ENCODE peak calls at places on chromosomes 13 and 19, in ten cellular contexts. M is uterus; U is cardiac muscle cell; E is pancreas; P is PC-3; G is tibial nerve; A is HepG2; N is esophagus squamous epithelium; Z is OCI-LY7; J is CD8-positive, alpha-beta T cell. O is an unnamed sample. For H3K36me3, the result is how much of the 10 kb centered on the place peaks cover.

GRCh38 chr19:33290082-33290815 is 12.1 kb downstream of the CEBPA start:
- DNase-seq in N (no peak), G (no peak), U (no peak), J (no peak), P (peak), A (no peak), M (no peak), E (no peak), Z (no peak), O (peak)

GRCh38 chr13:50809133-50810090 is 34.1 kb downstream of the DLEU7 start:
- DNase-seq in A (no peak), Z (no peak), E (peak), M (no peak), U (no peak), P (no peak), J (no peak), N (no peak), G (no peak), O (no peak)

GRCh38 chr13:32783067-32783466 is 196.8 kb downstream of the PDS5B start:
- DNase-seq in A (no peak), N (no peak), M (no peak), Z (peak), J (no peak), P (peak), E (no peak), G (no peak), U (peak), O (peak)

GRCh38 chr13:27379694-27380596 is 44.5 kb upstream of the GTF3A start:
- DNase-seq in M (no peak), J (peak), A (peak), G (peak), Z (peak), P (peak), U (peak), E (peak), N (no peak), O (peak)

GRCh38 chr19:17184381-17184841 is 30.7 kb upstream of the USE1 start:
- DNase-seq in N (no peak), U (no peak), G (no peak), M (no peak), P (no peak), E (no peak), J (peak), A (no peak), Z (peak), O (no peak)

GRCh38 chr13:98419786-98420559 is 156.9 kb downstream of the STK24 start:
- DNase-seq in E (no peak), G (no peak), P (no peak), J (no peak), M (no peak), U (no peak), Z (no peak), N (no peak), A (no peak), O (no peak)

GRCh38 chr13:25267715-25268114 is 19.6 kb downstream of the MTMR6 start:
- DNase-seq in A (no peak), N (no peak), P (peak), E (no peak), U (peak), M (no peak), G (no peak), Z (peak), J (no peak), O (no peak)

GRCh38 chr13:104592545-104593250 is 1526.5 kb upstream of the SLC10A2 start:
- DNase-seq in Z (no peak), G (no peak), N (no peak), A (no peak), P (peak), U (no peak), E (no peak), J (no peak), M (no peak), O (no peak)

GRCh38 chr13:113650275-113650674 is 7.7 kb downstream of the ATP4B start:
- DNase-seq in E (no peak), M (peak), N (no peak), P (no peak), U (no peak), J (no peak), G (peak), A (no peak), Z (no peak), O (no peak)

GRCh38 chr13:89627991-89628390 is 1719.5 kb upstream of the MIR17HG start:
- DNase-seq in M (no peak), N (no peak), Z (no peak), J (no peak), A (no peak), E (no peak), P (peak), G (no peak), U (no peak), O (peak)

GRCh38 chr19:9996541-9996940 is 13.8 kb downstream of the COL5A3 start:
- DNase-seq in U (peak), E (no peak), A (no peak), G (no peak), P (no peak), Z (no peak), J (no peak), N (no peak), M (no peak), O (no peak)

GRCh38 chr19:57245959-57246358 is 5.5 kb downstream of the ZNF805 start:
- DNase-seq in P (no peak), N (no peak), J (no peak), U (no peak), M (no peak), E (no peak), Z (no peak), G (no peak), A (peak), O (no peak)
- H3K36me3 ChIP-seq in P (under half), N (half or more), J (under half), U (under half), M (under half), E (under half), Z (under half), G (under half), A (under half), O (under half)

DNA sequence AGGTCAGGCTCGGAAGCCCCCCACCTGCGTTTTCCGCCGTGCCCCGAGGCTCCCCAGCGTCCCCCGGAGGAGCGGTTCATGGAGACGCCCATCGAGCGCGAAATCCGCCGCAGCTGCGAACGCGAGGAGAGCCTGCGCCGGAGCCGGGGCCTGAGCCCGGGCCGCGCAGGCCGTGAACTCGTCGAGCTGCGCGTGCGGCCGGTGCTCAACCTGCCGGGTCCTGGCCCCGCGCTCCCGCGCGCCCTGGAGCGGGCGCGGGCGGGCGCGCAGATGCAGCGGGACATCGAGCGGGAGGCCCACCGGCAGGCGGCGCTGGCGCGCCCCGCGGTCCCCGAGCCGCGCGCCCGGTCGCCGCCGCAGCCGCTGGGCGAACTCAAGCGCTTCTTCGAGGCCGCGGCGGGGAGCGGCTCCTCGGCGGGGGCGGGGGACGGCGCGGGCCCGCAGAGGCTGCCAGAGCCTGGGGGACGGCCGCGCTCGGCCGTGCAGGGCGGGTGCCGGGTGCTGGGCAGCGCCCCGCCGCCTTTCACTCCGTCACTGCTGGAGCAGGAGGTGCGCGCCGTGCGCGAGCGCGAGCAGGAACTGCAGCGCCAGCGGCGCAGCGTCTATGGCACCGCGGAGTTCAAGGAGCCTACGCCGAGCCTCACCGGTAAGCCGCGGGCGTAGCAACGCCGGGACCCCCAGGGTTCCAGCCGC is 792 bp downstream of the MISP3 start:
- DNase-seq in P (peak), E (peak), Z (peak), J (peak), N (no peak), G (no peak), U (peak), A (no peak), M (peak), O (peak)
- H3K27ac ChIP-seq in P (no peak), E (peak), Z (peak), J (peak), N (peak), G (peak), U (no peak), A (peak), M (peak), O (peak)

GRCh38 chr19:48450441-48450840 is 4.7 kb downstream of the GRWD1 start:
- DNase-seq in M (no peak), P (no peak), A (no peak), G (no peak), Z (no peak), J (no peak), N (no peak), E (no peak), U (no peak), O (no peak)
- H3K36me3 ChIP-seq in M (under half), P (under half), A (under half), G (under half), Z (half or more), J (half or more), N (half or more), E (under half), U (under half), O (under half)

DNA sequence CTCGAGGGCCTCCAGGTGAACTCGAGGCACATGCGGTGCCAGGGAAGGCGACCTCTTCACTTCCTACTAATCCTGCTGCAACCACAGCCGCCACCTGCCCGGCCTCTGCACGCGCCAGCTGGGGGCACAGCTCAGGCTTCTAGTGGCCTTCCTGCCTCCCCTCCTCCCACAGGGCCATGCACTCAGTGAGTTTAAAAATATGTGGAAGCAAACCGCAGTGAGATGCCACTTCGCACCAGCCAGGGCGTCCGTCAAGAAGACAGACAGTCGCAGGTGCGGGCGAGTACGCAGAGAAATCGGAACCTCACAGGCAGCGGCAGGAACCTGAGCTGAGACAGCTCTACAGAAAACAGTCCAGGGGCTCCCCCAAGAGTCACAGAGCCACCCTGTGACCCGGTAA is 10.4 kb downstream of the LMNB2 start:
- DNase-seq in J (no peak), E (no peak), U (no peak), Z (peak), P (no peak), A (no peak), M (no peak), N (no peak), G (no peak), O (no peak)
- H3K27ac ChIP-seq in J (no peak), E (no peak), U (peak), Z (peak), P (no peak), A (no peak), M (no peak), N (no peak), G (no peak), O (no peak)

O was measured in mammary epithelial cell.